ENCODE peak calls at places on chromosome 21, in eight cellular contexts. One of them, this sample, is unnamed.

GRCh38 chr21:17784604-17785402 is 34.4 kb downstream of the C21orf91 start:
- DNase-seq in IMR-90: no peak
- DNase-seq in tibial nerve: no peak
- DNase-seq in vagina: no peak
- DNase-seq in breast epithelium: no peak
- DNase-seq in heart left ventricle: no peak
- DNase-seq in testis: no peak
- DNase-seq in adrenal gland: no peak
- DNase-seq in this sample: no peak

GRCh38 chr21:27721675-27722074 is 754.8 kb upstream of the ADAMTS5 start:
- DNase-seq in IMR-90: no peak
- DNase-seq in tibial nerve: no peak
- DNase-seq in vagina: no peak
- DNase-seq in breast epithelium: no peak
- DNase-seq in heart left ventricle: no peak
- DNase-seq in testis: no peak
- DNase-seq in adrenal gland: no peak
- DNase-seq in this sample: no peak

GRCh38 chr21:23633447-23633846 is 1973.8 kb downstream of the MRPL39 start:
- DNase-seq in IMR-90: no peak
- DNase-seq in tibial nerve: no peak
- DNase-seq in vagina: no peak
- DNase-seq in breast epithelium: no peak
- DNase-seq in heart left ventricle: no peak
- DNase-seq in testis: no peak
- DNase-seq in adrenal gland: no peak
- DNase-seq in this sample: no peak

GRCh38 chr21:37079211-37079824 is 6.3 kb downstream of the TTC3 start:
- DNase-seq in IMR-90: no peak
- DNase-seq in tibial nerve: no peak
- DNase-seq in vagina: no peak
- DNase-seq in breast epithelium: no peak
- DNase-seq in heart left ventricle: no peak
- DNase-seq in testis: no peak
- DNase-seq in adrenal gland: no peak
- DNase-seq in this sample: no peak

GRCh38 chr21:37421306-37421705 is 54.7 kb downstream of the DYRK1A start:
- DNase-seq in IMR-90: no peak
- DNase-seq in tibial nerve: no peak
- DNase-seq in vagina: no peak
- DNase-seq in breast epithelium: no peak
- DNase-seq in heart left ventricle: no peak
- DNase-seq in testis: no peak
- DNase-seq in adrenal gland: no peak
- DNase-seq in this sample: no peak

GRCh38 chr21:20187028-20187427 is 811.2 kb upstream of the NCAM2 start:
- DNase-seq in IMR-90: no peak
- DNase-seq in tibial nerve: no peak
- DNase-seq in vagina: no peak
- DNase-seq in breast epithelium: no peak
- DNase-seq in heart left ventricle: no peak
- DNase-seq in testis: no peak
- DNase-seq in adrenal gland: no peak
- DNase-seq in this sample: no peak

GRCh38 chr21:27112186-27112585 is 145.3 kb upstream of the ADAMTS5 start:
- DNase-seq in IMR-90: peak; percentile 32
- DNase-seq in tibial nerve: no peak
- DNase-seq in vagina: no peak
- DNase-seq in breast epithelium: no peak
- DNase-seq in heart left ventricle: no peak
- DNase-seq in testis: no peak
- DNase-seq in adrenal gland: no peak
- DNase-seq in this sample: no peak

GRCh38 chr21:38333290-38334272 is 76.8 kb downstream of the KCNJ15 start:
- DNase-seq in IMR-90: no peak
- DNase-seq in tibial nerve: no peak
- DNase-seq in vagina: no peak
- DNase-seq in breast epithelium: no peak
- DNase-seq in heart left ventricle: no peak
- DNase-seq in testis: no peak
- DNase-seq in adrenal gland: no peak
- DNase-seq in this sample: no peak

GRCh38 chr21:42767561-42767835 is 111.8 kb downstream of the WDR4 start:
- DNase-seq in IMR-90: no peak
- DNase-seq in tibial nerve: no peak
- DNase-seq in vagina: no peak
- DNase-seq in breast epithelium: no peak
- DNase-seq in heart left ventricle: no peak
- DNase-seq in testis: no peak
- DNase-seq in adrenal gland: no peak
- DNase-seq in this sample: no peak

GRCh38 chr21:27831821-27832569 is 865.1 kb upstream of the ADAMTS5 start:
- DNase-seq in IMR-90: peak; percentile 57
- DNase-seq in tibial nerve: no peak
- DNase-seq in vagina: no peak
- DNase-seq in breast epithelium: no peak
- DNase-seq in heart left ventricle: no peak
- DNase-seq in testis: no peak
- DNase-seq in adrenal gland: no peak
- DNase-seq in this sample: no peak

GRCh38 chr21:28283652-28284490 is 708.8 kb downstream of the LTN1 start:
- DNase-seq in IMR-90: peak; percentile 94
- DNase-seq in tibial nerve: no peak
- DNase-seq in vagina: no peak
- DNase-seq in breast epithelium: no peak
- DNase-seq in heart left ventricle: no peak
- DNase-seq in testis: no peak
- DNase-seq in adrenal gland: no peak
- DNase-seq in this sample: no peak

GRCh38 chr21:17454315-17455027 is 58.4 kb upstream of the CXADR start:
- DNase-seq in IMR-90: peak; percentile 92
- DNase-seq in tibial nerve: peak; percentile 83
- DNase-seq in vagina: no peak
- DNase-seq in breast epithelium: no peak
- DNase-seq in heart left ventricle: no peak
- DNase-seq in testis: peak; percentile 85
- DNase-seq in adrenal gland: peak; percentile 53
- DNase-seq in this sample: no peak

GRCh38 chr21:26845066-26845749 is at the start of gene ADAMTS1:
- DNase-seq in IMR-90: peak; percentile 92
- DNase-seq in tibial nerve: peak; percentile 93
- DNase-seq in vagina: peak; percentile 98
- DNase-seq in breast epithelium: peak; percentile 71
- DNase-seq in heart left ventricle: peak; percentile 93
- DNase-seq in testis: peak; percentile 91
- DNase-seq in adrenal gland: peak; percentile 82
- DNase-seq in this sample: no peak

DNA sequence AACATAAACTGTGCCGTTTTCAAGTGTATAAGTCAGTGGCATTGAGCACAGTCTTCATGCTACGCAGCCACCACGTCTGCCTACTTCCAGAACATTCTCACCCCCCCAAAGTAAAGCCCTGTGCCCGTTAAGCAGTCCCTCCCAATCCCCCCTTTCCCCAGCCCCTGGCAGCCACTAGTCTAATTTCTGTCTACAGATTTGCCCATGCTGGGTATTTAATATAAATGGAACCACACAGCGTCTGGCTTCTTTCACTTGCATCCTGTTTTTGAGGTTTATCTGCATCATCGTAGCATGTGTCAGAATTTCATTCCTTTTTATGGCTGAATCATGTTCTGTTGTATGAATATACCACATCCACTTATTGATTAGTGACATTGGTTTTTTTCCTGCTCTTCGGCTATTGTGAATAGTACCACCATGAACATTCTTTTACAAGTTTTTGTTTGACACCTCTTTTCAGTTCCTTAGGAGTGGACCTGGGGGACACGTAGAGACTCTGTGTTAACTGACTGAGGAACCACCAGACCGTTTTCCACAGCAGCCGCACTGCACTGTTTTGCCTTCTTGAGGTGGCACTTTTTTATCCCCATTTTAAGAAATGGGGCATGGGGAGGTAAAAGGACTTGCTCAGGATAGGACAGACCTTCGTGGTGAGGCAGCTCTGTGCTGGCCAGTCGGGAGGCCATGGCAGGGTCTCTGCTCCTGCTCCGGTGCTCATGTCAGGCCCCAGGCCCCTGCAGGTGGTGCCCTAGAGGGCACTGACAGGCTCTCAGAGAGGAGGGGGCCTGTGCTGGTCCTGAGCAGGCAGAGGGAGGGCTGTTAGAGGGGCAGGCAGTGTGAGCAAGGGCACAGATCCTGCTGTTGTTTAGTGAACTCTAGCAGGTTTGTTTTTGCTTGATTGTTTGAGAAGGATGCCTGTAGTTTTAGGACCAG is 123.8 kb downstream of the PCBP3 start:
- DNase-seq in IMR-90: peak; percentile 51
- DNase-seq in tibial nerve: no peak
- DNase-seq in vagina: no peak
- DNase-seq in breast epithelium: no peak
- DNase-seq in heart left ventricle: no peak
- DNase-seq in testis: no peak
- DNase-seq in adrenal gland: no peak
- DNase-seq in this sample: no peak
- H3K36me3 ChIP-seq in IMR-90: no peaks in the 10 kb centered on the region
- H3K36me3 ChIP-seq in tibial nerve: no peaks in the 10 kb centered on the region
- H3K36me3 ChIP-seq in vagina: no peaks in the 10 kb centered on the region
- H3K36me3 ChIP-seq in breast epithelium: no peaks in the 10 kb centered on the region
- H3K36me3 ChIP-seq in heart left ventricle: no peaks in the 10 kb centered on the region
- H3K36me3 ChIP-seq in testis: no peaks in the 10 kb centered on the region
- H3K36me3 ChIP-seq in adrenal gland: no peaks in the 10 kb centered on the region
- H3K36me3 ChIP-seq in this sample: no peaks in the 10 kb centered on the region

GRCh38 chr21:45236481-45236880 is 51.2 kb downstream of the POFUT2 start:
- DNase-seq in IMR-90: no peak
- DNase-seq in tibial nerve: no peak
- DNase-seq in vagina: peak; percentile 60
- DNase-seq in breast epithelium: no peak
- DNase-seq in heart left ventricle: no peak
- DNase-seq in testis: no peak
- DNase-seq in adrenal gland: no peak
- DNase-seq in this sample: no peak
- H3K27me3 ChIP-seq in IMR-90: peaks cover 17% of the 10 kb centered on the region
- H3K27me3 ChIP-seq in tibial nerve: no peaks in the 10 kb centered on the region
- H3K27me3 ChIP-seq in vagina: no peaks in the 10 kb centered on the region
- H3K27me3 ChIP-seq in breast epithelium: peaks cover 6% of the 10 kb centered on the region
- H3K27me3 ChIP-seq in heart left ventricle: peaks cover 7% of the 10 kb centered on the region
- H3K27me3 ChIP-seq in testis: no peaks in the 10 kb centered on the region
- H3K27me3 ChIP-seq in adrenal gland: peaks cover 4% of the 10 kb centered on the region
- H3K27me3 ChIP-seq in this sample: peaks cover 47% of the 10 kb centered on the region

DNA sequence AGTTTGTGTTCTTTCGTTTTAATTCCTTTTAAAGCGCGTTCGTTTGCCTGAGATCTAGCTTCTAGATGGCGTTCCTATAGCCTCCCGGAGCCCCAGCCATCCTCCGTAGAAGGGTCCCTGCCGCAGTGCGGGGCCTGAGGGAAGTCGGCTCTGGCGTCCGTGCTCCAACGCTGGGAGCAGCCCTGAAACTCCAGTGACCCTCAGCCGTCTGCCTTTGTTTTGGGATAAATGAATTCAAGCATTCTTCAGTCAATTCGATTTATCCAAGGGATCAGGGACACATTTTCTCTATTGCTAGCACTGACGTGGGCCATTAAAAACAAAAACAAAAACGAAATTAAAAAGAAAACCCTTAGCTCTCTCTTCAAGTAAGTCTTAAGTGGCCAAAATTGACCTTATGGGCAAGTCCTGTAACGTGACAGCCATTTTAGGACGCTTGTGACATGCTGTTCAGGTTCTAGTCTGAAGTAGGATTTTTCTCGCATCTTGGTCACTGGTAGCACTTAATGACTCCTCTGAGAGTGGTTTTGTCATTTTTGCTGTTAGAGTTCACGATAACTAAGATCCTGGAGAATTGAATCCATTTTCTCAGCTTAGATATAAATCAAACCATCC is 757 bp upstream of the HSPA13 start:
- DNase-seq in IMR-90: peak; percentile 5
- DNase-seq in tibial nerve: no peak
- DNase-seq in vagina: no peak
- DNase-seq in breast epithelium: no peak
- DNase-seq in heart left ventricle: no peak
- DNase-seq in testis: peak; percentile 34
- DNase-seq in adrenal gland: peak; percentile 21
- DNase-seq in this sample: no peak
- TF ChIP-seq POLR2A in IMR-90: no peak
- TF ChIP-seq POLR2A in tibial nerve: no peak
- TF ChIP-seq POLR2A in vagina: no peak
- TF ChIP-seq POLR2A in breast epithelium: no peak
- TF ChIP-seq POLR2A in heart left ventricle: no peak
- TF ChIP-seq POLR2A in testis: no peak
- TF ChIP-seq POLR2A in adrenal gland: peak; percentile 38
- TF ChIP-seq POLR2A in this sample: no peak

GRCh38 chr21:39529026-39529425 is 77.3 kb downstream of the SH3BGR start:
- DNase-seq in IMR-90: no peak
- DNase-seq in tibial nerve: no peak
- DNase-seq in vagina: no peak
- DNase-seq in breast epithelium: no peak
- DNase-seq in heart left ventricle: no peak
- DNase-seq in testis: no peak
- DNase-seq in adrenal gland: no peak
- DNase-seq in this sample: no peak
- H3K36me3 ChIP-seq in IMR-90: no peaks in the 10 kb centered on the region
- H3K36me3 ChIP-seq in tibial nerve: no peaks in the 10 kb centered on the region
- H3K36me3 ChIP-seq in vagina: no peaks in the 10 kb centered on the region
- H3K36me3 ChIP-seq in breast epithelium: no peaks in the 10 kb centered on the region
- H3K36me3 ChIP-seq in heart left ventricle: no peaks in the 10 kb centered on the region
- H3K36me3 ChIP-seq in testis: no peaks in the 10 kb centered on the region
- H3K36me3 ChIP-seq in adrenal gland: no peaks in the 10 kb centered on the region
- H3K36me3 ChIP-seq in this sample: no peaks in the 10 kb centered on the region

GRCh38 chr21:41529769-41530168 is 21.8 kb upstream of the TMPRSS2 start:
- DNase-seq in IMR-90: no peak
- DNase-seq in tibial nerve: no peak
- DNase-seq in vagina: no peak
- DNase-seq in breast epithelium: no peak
- DNase-seq in heart left ventricle: no peak
- DNase-seq in testis: no peak
- DNase-seq in adrenal gland: no peak
- DNase-seq in this sample: no peak
- H3K27me3 ChIP-seq in IMR-90: peaks cover 16% of the 10 kb centered on the region
- H3K27me3 ChIP-seq in tibial nerve: no peaks in the 10 kb centered on the region
- H3K27me3 ChIP-seq in vagina: no peaks in the 10 kb centered on the region
- H3K27me3 ChIP-seq in breast epithelium: no peaks in the 10 kb centered on the region
- H3K27me3 ChIP-seq in heart left ventricle: no peaks in the 10 kb centered on the region
- H3K27me3 ChIP-seq in testis: no peaks in the 10 kb centered on the region
- H3K27me3 ChIP-seq in adrenal gland: no peaks in the 10 kb centered on the region
- H3K27me3 ChIP-seq in this sample: peaks cover 47% of the 10 kb centered on the region

GRCh38 chr21:34545079-34545884 is 33.3 kb upstream of the KCNE1 start:
- DNase-seq in IMR-90: peak; percentile 73
- DNase-seq in tibial nerve: peak; percentile 27
- DNase-seq in vagina: no peak
- DNase-seq in breast epithelium: peak; percentile 57
- DNase-seq in heart left ventricle: no peak
- DNase-seq in testis: peak; percentile 19
- DNase-seq in adrenal gland: no peak
- DNase-seq in this sample: no peak
- TF ChIP-seq POLR2A in IMR-90: no peak
- TF ChIP-seq POLR2A in tibial nerve: no peak
- TF ChIP-seq POLR2A in vagina: no peak
- TF ChIP-seq POLR2A in breast epithelium: no peak
- TF ChIP-seq POLR2A in heart left ventricle: no peak
- TF ChIP-seq POLR2A in testis: no peak
- TF ChIP-seq POLR2A in adrenal gland: no peak
- TF ChIP-seq POLR2A in this sample: no peak

GRCh38 chr21:45284456-45284741 is 3.3 kb downstream of the POFUT2 start:
- DNase-seq in IMR-90: no peak
- DNase-seq in tibial nerve: no peak
- DNase-seq in vagina: no peak
- DNase-seq in breast epithelium: no peak
- DNase-seq in heart left ventricle: no peak
- DNase-seq in testis: no peak
- DNase-seq in adrenal gland: no peak
- DNase-seq in this sample: no peak
- H3K36me3 ChIP-seq in IMR-90: peaks cover 61% of the 10 kb centered on the region
- H3K36me3 ChIP-seq in tibial nerve: peaks cover 67% of the 10 kb centered on the region
- H3K36me3 ChIP-seq in vagina: no peaks in the 10 kb centered on the region
- H3K36me3 ChIP-seq in breast epithelium: peaks cover 19% of the 10 kb centered on the region
- H3K36me3 ChIP-seq in heart left ventricle: no peaks in the 10 kb centered on the region
- H3K36me3 ChIP-seq in testis: no peaks in the 10 kb centered on the region
- H3K36me3 ChIP-seq in adrenal gland: peaks cover 60% of the 10 kb centered on the region
- H3K36me3 ChIP-seq in this sample: peaks cover 35% of the 10 kb centered on the region